ENCODE peak calls at places on chromosome 1, in four cellular contexts. One of them, this sample, is unnamed.
A peak's percentile ranks its signal among the peaks of the same experiment; 100 is the strongest.

GRCh38 chr1:116420417-116421200 is 47.6 kb downstream of the ATP1A1 start:
- DNase-seq in fibroblast of lung: no peak
- DNase-seq in HFF-Myc: no peak
- DNase-seq in cardiac fibroblast: no peak
- DNase-seq in this sample: no peak

GRCh38 chr1:23098463-23099170 is 70.0 kb downstream of the LUZP1 start:
- DNase-seq in fibroblast of lung: peak; percentile 84
- DNase-seq in HFF-Myc: peak; percentile 51
- DNase-seq in cardiac fibroblast: peak; percentile 91
- DNase-seq in this sample: peak; percentile 85

GRCh38 chr1:220544901-220545303 is 17.0 kb downstream of the MARK1 start:
- DNase-seq in fibroblast of lung: peak; percentile 22
- DNase-seq in HFF-Myc: no peak
- DNase-seq in cardiac fibroblast: no peak
- DNase-seq in this sample: peak; percentile 8

GRCh38 chr1:220420700-220421099 is 107.2 kb upstream of the MARK1 start:
- DNase-seq in fibroblast of lung: no peak
- DNase-seq in HFF-Myc: no peak
- DNase-seq in cardiac fibroblast: no peak
- DNase-seq in this sample: no peak

GRCh38 chr1:15702722-15703550 is 18.8 kb downstream of the PLEKHM2 start:
- DNase-seq in fibroblast of lung: no peak
- DNase-seq in HFF-Myc: no peak
- DNase-seq in cardiac fibroblast: peak; percentile 43
- DNase-seq in this sample: peak; percentile 81

GRCh38 chr1:21828506-21829210 is 16.6 kb downstream of the LDLRAD2 start:
- DNase-seq in fibroblast of lung: no peak
- DNase-seq in HFF-Myc: no peak
- DNase-seq in cardiac fibroblast: no peak
- DNase-seq in this sample: no peak

GRCh38 chr1:227532019-227532619 is 31.2 kb upstream of the ZNF678 start:
- DNase-seq in fibroblast of lung: no peak
- DNase-seq in HFF-Myc: no peak
- DNase-seq in cardiac fibroblast: no peak
- DNase-seq in this sample: no peak

GRCh38 chr1:173341307-173341706 is 134.2 kb upstream of the TNFSF4 start:
- DNase-seq in fibroblast of lung: peak; percentile 65
- DNase-seq in HFF-Myc: no peak
- DNase-seq in cardiac fibroblast: peak; percentile 62
- DNase-seq in this sample: peak; percentile 59

GRCh38 chr1:53324321-53324720 is 3.5 kb downstream of the LRP8 start:
- DNase-seq in fibroblast of lung: no peak
- DNase-seq in HFF-Myc: no peak
- DNase-seq in cardiac fibroblast: no peak
- DNase-seq in this sample: no peak

GRCh38 chr1:173100476-173101107 is 49.9 kb upstream of the TNFSF18 start:
- DNase-seq in fibroblast of lung: no peak
- DNase-seq in HFF-Myc: no peak
- DNase-seq in cardiac fibroblast: no peak
- DNase-seq in this sample: no peak

GRCh38 chr1:221783936-221784335 is 42.0 kb upstream of the DUSP10 start:
- DNase-seq in fibroblast of lung: no peak
- DNase-seq in HFF-Myc: no peak
- DNase-seq in cardiac fibroblast: no peak
- DNase-seq in this sample: no peak

GRCh38 chr1:45892068-45892785 is 88.8 kb downstream of the MAST2 start:
- DNase-seq in fibroblast of lung: peak; percentile 89
- DNase-seq in HFF-Myc: peak; percentile 61
- DNase-seq in cardiac fibroblast: peak; percentile 96
- DNase-seq in this sample: peak; percentile 86

GRCh38 chr1:181344091-181344490 is 139.2 kb upstream of the CACNA1E start:
- DNase-seq in fibroblast of lung: no peak
- DNase-seq in HFF-Myc: no peak
- DNase-seq in cardiac fibroblast: no peak
- DNase-seq in this sample: no peak

GRCh38 chr1:214362188-214362882 is 81.4 kb downstream of the SMYD2 start:
- DNase-seq in fibroblast of lung: peak; percentile 36
- DNase-seq in HFF-Myc: no peak
- DNase-seq in cardiac fibroblast: peak; percentile 73
- DNase-seq in this sample: peak; percentile 48

GRCh38 chr1:197614916-197615692 is 160.2 kb downstream of the DENND1B start:
- DNase-seq in fibroblast of lung: peak; percentile 53
- DNase-seq in HFF-Myc: peak; percentile 27
- DNase-seq in cardiac fibroblast: peak; percentile 66
- DNase-seq in this sample: peak; percentile 27

GRCh38 chr1:119451158-119451557 is 36.2 kb downstream of the HSD3B2 start:
- DNase-seq in fibroblast of lung: no peak
- DNase-seq in HFF-Myc: no peak
- DNase-seq in cardiac fibroblast: no peak
- DNase-seq in this sample: no peak

GRCh38 chr1:184322253-184322652 is 64.6 kb upstream of the C1orf21 start:
- DNase-seq in fibroblast of lung: no peak
- DNase-seq in HFF-Myc: no peak
- DNase-seq in cardiac fibroblast: no peak
- DNase-seq in this sample: no peak

GRCh38 chr1:86430376-86430775 is 6.4 kb downstream of the CLCA2 start:
- DNase-seq in fibroblast of lung: no peak
- DNase-seq in HFF-Myc: no peak
- DNase-seq in cardiac fibroblast: no peak
- DNase-seq in this sample: no peak

GRCh38 chr1:214549604-214550338 is 1.6 kb downstream of the PTPN14 start:
- DNase-seq in fibroblast of lung: peak; percentile 56
- DNase-seq in HFF-Myc: no peak
- DNase-seq in cardiac fibroblast: peak; percentile 57
- DNase-seq in this sample: peak; percentile 52

GRCh38 chr1:116497660-116498059 is 73.2 kb downstream of the CD58 start:
- DNase-seq in fibroblast of lung: peak; percentile 65
- DNase-seq in HFF-Myc: no peak
- DNase-seq in cardiac fibroblast: peak; percentile 58
- DNase-seq in this sample: peak; percentile 66

GRCh38 chr1:31811605-31812004 is 4.2 kb downstream of the SPOCD1 start:
- DNase-seq in fibroblast of lung: peak; percentile 76
- DNase-seq in HFF-Myc: peak; percentile 45
- DNase-seq in cardiac fibroblast: peak; percentile 43
- DNase-seq in this sample: peak; percentile 41

GRCh38 chr1:11740258-11741192 is 4.6 kb downstream of the AGTRAP start:
- DNase-seq in fibroblast of lung: no peak
- DNase-seq in HFF-Myc: no peak
- DNase-seq in cardiac fibroblast: no peak
- DNase-seq in this sample: no peak

GRCh38 chr1:225813250-225813964 is 3.5 kb downstream of the EPHX1 start:
- DNase-seq in fibroblast of lung: peak; percentile 81
- DNase-seq in HFF-Myc: no peak
- DNase-seq in cardiac fibroblast: peak; percentile 82
- DNase-seq in this sample: peak; percentile 96

GRCh38 chr1:228488107-228488817 is 1.1 kb downstream of the RNF187 start:
- DNase-seq in fibroblast of lung: no peak
- DNase-seq in HFF-Myc: no peak
- DNase-seq in cardiac fibroblast: no peak
- DNase-seq in this sample: no peak

GRCh38 chr1:99250724-99251123 is 13.6 kb upstream of the PLPPR4 start:
- DNase-seq in fibroblast of lung: no peak
- DNase-seq in HFF-Myc: no peak
- DNase-seq in cardiac fibroblast: no peak
- DNase-seq in this sample: no peak

GRCh38 chr1:63848764-63849548 is 75.1 kb downstream of the ROR1 start:
- DNase-seq in fibroblast of lung: no peak
- DNase-seq in HFF-Myc: no peak
- DNase-seq in cardiac fibroblast: no peak
- DNase-seq in this sample: no peak

GRCh38 chr1:63845346-63845745 is 71.5 kb downstream of the ROR1 start:
- DNase-seq in fibroblast of lung: no peak
- DNase-seq in HFF-Myc: no peak
- DNase-seq in cardiac fibroblast: no peak
- DNase-seq in this sample: no peak

GRCh38 chr1:63843010-63843409 is 69.2 kb downstream of the ROR1 start:
- DNase-seq in fibroblast of lung: no peak
- DNase-seq in HFF-Myc: no peak
- DNase-seq in cardiac fibroblast: no peak
- DNase-seq in this sample: no peak

GRCh38 chr1:63847308-63847910 is 73.6 kb downstream of the ROR1 start:
- DNase-seq in fibroblast of lung: no peak
- DNase-seq in HFF-Myc: no peak
- DNase-seq in cardiac fibroblast: no peak
- DNase-seq in this sample: no peak

GRCh38 chr1:63843884-63844283 is 70.1 kb downstream of the ROR1 start:
- DNase-seq in fibroblast of lung: no peak
- DNase-seq in HFF-Myc: no peak
- DNase-seq in cardiac fibroblast: no peak
- DNase-seq in this sample: peak; percentile 75
- TF ChIP-seq CTCF in fibroblast of lung: no peak
- TF ChIP-seq CTCF in HFF-Myc: no peak
- TF ChIP-seq CTCF in cardiac fibroblast: no peak
- TF ChIP-seq CTCF in this sample: no peak

DNA sequence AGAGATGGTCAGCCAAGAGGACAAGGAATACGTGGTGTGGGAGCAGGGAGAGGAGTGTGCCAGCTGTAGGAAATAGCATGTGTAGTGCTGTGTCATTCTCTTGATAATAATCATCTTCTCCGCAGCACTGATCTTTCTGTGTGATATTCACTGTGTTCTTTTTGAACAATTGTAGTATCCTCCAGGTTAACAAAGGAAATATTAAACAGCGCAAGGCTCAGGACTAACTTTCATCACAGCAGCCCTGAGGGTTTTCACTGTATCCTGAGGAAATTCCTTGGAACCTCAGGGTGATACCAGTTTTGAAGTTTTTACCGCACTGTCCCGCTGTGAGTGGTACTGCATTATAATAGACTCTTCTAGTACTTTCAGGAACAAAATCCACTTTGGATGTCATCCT is 228.4 kb upstream of the COA6 start:
- DNase-seq in fibroblast of lung: no peak
- DNase-seq in HFF-Myc: no peak
- DNase-seq in cardiac fibroblast: no peak
- DNase-seq in this sample: no peak
- H3K4me3 ChIP-seq in fibroblast of lung: no peak overlapping the region
- H3K4me3 ChIP-seq in HFF-Myc: no peak overlapping the region
- H3K4me3 ChIP-seq in cardiac fibroblast: no peak overlapping the region
- H3K4me3 ChIP-seq in this sample: no peak overlapping the region

DNA sequence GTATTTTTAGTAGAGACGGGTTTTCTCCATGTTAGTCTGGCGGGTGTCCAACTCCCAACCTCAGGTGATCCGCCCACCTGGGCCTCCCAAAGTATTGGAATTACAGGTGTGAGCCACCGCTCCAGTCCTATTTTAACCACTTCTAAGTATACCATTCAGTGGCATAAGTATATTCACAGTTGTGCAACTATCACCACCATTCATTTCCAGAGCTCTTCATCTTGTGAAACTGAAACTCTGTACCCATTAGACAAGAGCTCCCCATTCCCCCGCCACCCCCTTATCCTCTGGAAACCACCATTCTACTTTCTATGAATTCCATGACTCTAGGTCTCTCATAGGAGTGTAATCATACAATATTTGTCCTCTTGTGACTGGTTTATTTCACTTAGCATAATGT is 40.2 kb upstream of the CAMTA1 start:
- DNase-seq in fibroblast of lung: no peak
- DNase-seq in HFF-Myc: no peak
- DNase-seq in cardiac fibroblast: no peak
- DNase-seq in this sample: no peak
- TF ChIP-seq CTCF in fibroblast of lung: no peak
- TF ChIP-seq CTCF in HFF-Myc: no peak
- TF ChIP-seq CTCF in cardiac fibroblast: no peak
- TF ChIP-seq CTCF in this sample: no peak

GRCh38 chr1:16960560-16961296 is 19.7 kb downstream of the MFAP2 start:
- DNase-seq in fibroblast of lung: peak; percentile 77
- DNase-seq in HFF-Myc: no peak
- DNase-seq in cardiac fibroblast: peak; percentile 82
- DNase-seq in this sample: peak; percentile 80

GRCh38 chr1:16956775-16957174 is 23.6 kb downstream of the MFAP2 start:
- DNase-seq in fibroblast of lung: no peak
- DNase-seq in HFF-Myc: no peak
- DNase-seq in cardiac fibroblast: no peak
- DNase-seq in this sample: no peak

GRCh38 chr1:16958475-16958874 is 21.9 kb downstream of the MFAP2 start:
- DNase-seq in fibroblast of lung: no peak
- DNase-seq in HFF-Myc: no peak
- DNase-seq in cardiac fibroblast: no peak
- DNase-seq in this sample: no peak

GRCh38 chr1:16965486-16966067 is 14.8 kb downstream of the MFAP2 start:
- DNase-seq in fibroblast of lung: no peak
- DNase-seq in HFF-Myc: no peak
- DNase-seq in cardiac fibroblast: no peak
- DNase-seq in this sample: no peak

DNA sequence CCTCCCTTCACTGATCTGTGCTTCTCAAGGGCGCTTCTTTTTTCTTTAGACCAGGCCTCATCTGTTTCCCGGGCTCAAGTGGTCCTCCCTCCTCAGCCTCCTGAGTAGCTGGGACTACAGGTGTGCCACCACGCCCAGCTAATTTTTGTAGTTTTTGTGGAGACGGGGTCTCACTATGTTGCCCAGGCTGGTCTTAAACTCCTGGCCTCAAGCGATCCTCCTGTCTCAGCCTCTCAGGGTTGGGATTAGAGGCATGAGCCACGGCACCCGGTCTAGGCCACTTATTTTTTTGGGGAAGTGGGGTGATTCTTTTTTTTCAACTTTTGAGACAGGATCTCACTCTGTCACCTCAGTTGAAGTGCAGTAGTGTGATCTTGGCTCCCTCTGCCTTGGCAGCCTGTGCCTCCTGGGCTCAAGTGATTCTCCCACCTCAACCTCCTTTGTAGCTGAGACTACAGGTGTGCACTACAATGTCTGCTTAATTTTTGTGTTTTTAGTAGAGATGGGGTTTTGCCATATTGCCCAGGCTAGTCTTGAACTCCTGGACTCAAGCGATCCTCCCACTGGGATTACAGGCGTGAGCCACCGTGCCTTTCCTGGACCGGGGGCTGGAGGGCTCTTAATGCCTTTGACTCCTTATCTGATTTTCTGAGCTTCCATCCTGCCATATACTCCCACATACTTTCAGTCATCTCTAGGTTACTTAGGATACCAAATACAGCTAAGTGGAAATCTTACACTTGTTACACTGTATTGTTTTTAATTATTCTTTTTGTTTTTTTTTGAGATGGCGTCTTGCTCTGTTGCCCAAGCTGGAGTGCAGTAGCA is 18.9 kb downstream of the MFAP2 start:
- DNase-seq in fibroblast of lung: no peak
- DNase-seq in HFF-Myc: no peak
- DNase-seq in cardiac fibroblast: no peak
- DNase-seq in this sample: no peak
- H3K4me3 ChIP-seq in fibroblast of lung: peak overlapping the region; percentile 49
- H3K4me3 ChIP-seq in HFF-Myc: peak overlapping the region; percentile 15
- H3K4me3 ChIP-seq in cardiac fibroblast: peak overlapping the region; percentile 47
- H3K4me3 ChIP-seq in this sample: peak overlapping the region; percentile 33

This sample was measured in fibroblast of villous mesenchyme.